ENCODE peak calls at places on chromosome 7, in four cellular contexts. One of them, this sample, is unnamed.
A peak's percentile ranks its signal among the peaks of the same experiment; 100 is the strongest.

GRCh38 chr7:129606801-129607200 is 4.7 kb upstream of the NRF1 start:
- DNase-seq in midbrain: peak; percentile 17
- DNase-seq in naive B cell: peak; percentile 67
- DNase-seq in NCI-H526: no peak
- DNase-seq in this sample: no peak

GRCh38 chr7:67019562-67020390 is 23.1 kb downstream of the TYW1 start:
- DNase-seq in midbrain: no peak
- DNase-seq in naive B cell: no peak
- DNase-seq in NCI-H526: peak; percentile 35
- DNase-seq in this sample: no peak

GRCh38 chr7:11373546-11374142 is 400.0 kb downstream of the PHF14 start:
- DNase-seq in midbrain: no peak
- DNase-seq in naive B cell: no peak
- DNase-seq in NCI-H526: peak; percentile 50
- DNase-seq in this sample: no peak

GRCh38 chr7:40698921-40699260 is 564.1 kb downstream of the SUGCT start:
- DNase-seq in midbrain: no peak
- DNase-seq in naive B cell: no peak
- DNase-seq in NCI-H526: no peak
- DNase-seq in this sample: no peak

GRCh38 chr7:21454182-21454581 is 26.3 kb downstream of the SP4 start:
- DNase-seq in naive B cell: no peak
- DNase-seq in NCI-H526: no peak
- DNase-seq in midbrain: no peak
- DNase-seq in this sample: no peak

GRCh38 chr7:107044347-107045194 is at the start of gene PRKAR2B:
- DNase-seq in NCI-H526: peak; percentile 94
- DNase-seq in naive B cell: peak; percentile 71
- DNase-seq in midbrain: peak; percentile 88
- DNase-seq in this sample: peak; percentile 65

GRCh38 chr7:158944195-158944594 is 87.8 kb downstream of the DYNC2I1 start:
- DNase-seq in NCI-H526: no peak
- DNase-seq in midbrain: no peak
- DNase-seq in naive B cell: no peak
- DNase-seq in this sample: no peak

GRCh38 chr7:94022550-94022949 is 18.4 kb upstream of the BET1 start:
- DNase-seq in naive B cell: peak; percentile 39
- DNase-seq in NCI-H526: no peak
- DNase-seq in midbrain: no peak
- DNase-seq in this sample: no peak

GRCh38 chr7:600149-600814 is 80.6 kb upstream of the PDGFA start:
- DNase-seq in NCI-H526: no peak
- DNase-seq in midbrain: no peak
- DNase-seq in naive B cell: no peak
- DNase-seq in this sample: no peak

This sample was measured in activated CD4-positive, CD25-positive, alpha-beta regulatory T cell treated with anti-CD3 and anti-CD28 coated beads, Interleukin-2, amount 50 U/mL, for 72 hours.